ENCODE peak calls at places on chromosomes 2 and 18, in five cellular contexts. H, R, O, T and L are unnamed samples.

GRCh38 chr18:23380001-23380550 is 73.0 kb upstream of the RIOK3 start:
- DNase-seq in H (no peak), R (no peak), O (peak; percentile 64), T (no peak), L (no peak)

GRCh38 chr18:46423226-46423805 is 233.7 kb downstream of the LOXHD1 start:
- DNase-seq in H (no peak), R (no peak), O (no peak), T (no peak), L (no peak)

GRCh38 chr2:113211226-113212105 is 37.7 kb downstream of the PSD4 start:
- DNase-seq in H (no peak), R (no peak), O (no peak), T (no peak), L (peak; percentile 64)

GRCh38 chr2:119282966-119283511 is 59.4 kb downstream of the STEAP3 start:
- DNase-seq in H (no peak), R (no peak), O (no peak), T (no peak), L (no peak)

GRCh38 chr2:31247671-31248070 is 13.7 kb downstream of the EHD3 start:
- DNase-seq in H (no peak), R (no peak), O (no peak), T (no peak), L (no peak)

GRCh38 chr2:185385157-185385556 is 353.4 kb upstream of the FSIP2 start:
- DNase-seq in H (no peak), R (no peak), O (no peak), T (no peak), L (no peak)

GRCh38 chr2:172549131-172549530 is 6.8 kb upstream of the PDK1 start:
- DNase-seq in H (no peak), R (no peak), O (no peak), T (no peak), L (no peak)

GRCh38 chr2:43343573-43344304 is 117.3 kb upstream of the ZFP36L2 start:
- DNase-seq in H (no peak), R (no peak), O (peak; percentile 93), T (peak; percentile 83), L (peak; percentile 68)

GRCh38 chr2:189149981-189150380 is 29.6 kb downstream of the COL5A2 start:
- DNase-seq in H (no peak), R (no peak), O (peak; percentile 57), T (no peak), L (no peak)

GRCh38 chr18:75109819-75110218 is 99.1 kb downstream of the PTGR3 start:
- DNase-seq in H (no peak), R (no peak), O (no peak), T (no peak), L (no peak)

GRCh38 chr2:72154386-72154785 is 6.7 kb upstream of the CYP26B1 start:
- DNase-seq in H (no peak), R (no peak), O (no peak), T (no peak), L (no peak)

GRCh38 chr2:203623104-203623503 is 83.3 kb upstream of the CD28 start:
- DNase-seq in H (no peak), R (no peak), O (peak; percentile 94), T (peak; percentile 95), L (peak; percentile 85)

GRCh38 chr18:47036298-47036874 is 965 bp upstream of the ELOA2 start:
- DNase-seq in H (no peak), R (no peak), O (peak; percentile 27), T (no peak), L (no peak)

GRCh38 chr2:26845021-26845420 is 2.9 kb upstream of the DPYSL5 start:
- DNase-seq in H (no peak), R (no peak), O (no peak), T (no peak), L (no peak)

GRCh38 chr2:145749556-145749955 is 1229.6 kb upstream of the ZEB2 start:
- DNase-seq in H (no peak), R (no peak), O (no peak), T (no peak), L (no peak)

GRCh38 chr2:64850641-64851040 is 138.6 kb upstream of the SLC1A4 start:
- DNase-seq in H (no peak), R (no peak), O (no peak), T (no peak), L (no peak)

GRCh38 chr2:207693641-207694249 is 17.7 kb upstream of the CCNYL1 start:
- DNase-seq in H (no peak), R (no peak), O (no peak), T (no peak), L (no peak)

GRCh38 chr2:30306522-30306921 is 75.2 kb downstream of the LBH start:
- DNase-seq in H (no peak), R (no peak), O (no peak), T (no peak), L (no peak)

GRCh38 chr18:68429809-68430208 is 285.1 kb downstream of the TMX3 start:
- DNase-seq in H (no peak), R (no peak), O (no peak), T (no peak), L (no peak)

GRCh38 chr2:35035883-35036282 is 1319.7 kb upstream of the CRIM1 start:
- DNase-seq in H (no peak), R (no peak), O (no peak), T (no peak), L (no peak)

GRCh38 chr2:19474128-19474527 is 115.7 kb upstream of the OSR1 start:
- DNase-seq in H (peak; percentile 16), R (no peak), O (peak; percentile 79), T (peak; percentile 12), L (no peak)